ENCODE peak calls at places on chromosomes 2 and 18, in six cellular contexts. R, N, P, I, V and J are unnamed samples.

GRCh38 chr2:232363784-232364615 is 14.6 kb upstream of the ALPP start:
- DNase-seq in N (no peak), R (no peak), V (no peak), I (peak; percentile 58), P (no peak), J (no peak)

GRCh38 chr2:112255875-112256274 is 1.0 kb upstream of the ZC3H8 start:
- DNase-seq in V (no peak), P (no peak), N (no peak), R (no peak), I (no peak), J (no peak)

GRCh38 chr2:100615886-100616285 is 53.1 kb downstream of the PDCL3 start:
- DNase-seq in N (no peak), I (no peak), R (no peak), P (no peak), V (no peak), J (no peak)

GRCh38 chr2:237715459-237715947 is 83.1 kb upstream of the RBM44 start:
- DNase-seq in N (peak; percentile 82), R (no peak), P (no peak), V (no peak), I (no peak), J (no peak)

GRCh38 chr2:95073856-95074662 is 47.5 kb downstream of the MRPS5 start:
- DNase-seq in I (no peak), R (no peak), N (no peak), V (no peak), P (no peak), J (no peak)

GRCh38 chr18:23629444-23629946 is 33.2 kb downstream of the ANKRD29 start:
- DNase-seq in R (no peak), N (peak; percentile 71), I (peak; percentile 49), P (no peak), V (no peak), J (peak; percentile 34)

GRCh38 chr18:63182247-63182771 is 137.3 kb downstream of the BCL2 start:
- DNase-seq in R (no peak), N (no peak), V (no peak), P (no peak), I (no peak), J (no peak)

GRCh38 chr2:240786355-240786841 is 33.6 kb downstream of the KIF1A start:
- DNase-seq in I (no peak), R (peak; percentile 3), P (no peak), N (no peak), V (no peak), J (no peak)

GRCh38 chr2:205700331-205701132 is 18.2 kb downstream of the NRP2 start:
- DNase-seq in V (no peak), P (no peak), R (no peak), I (no peak), N (no peak), J (no peak)

GRCh38 chr2:207474871-207475485 is 54.8 kb upstream of the CREB1 start:
- DNase-seq in I (peak; percentile 43), R (peak; percentile 46), V (peak; percentile 37), N (peak; percentile 59), P (no peak), J (peak; percentile 64)